ENCODE peak calls at places on chromosomes 4 and X, in ten cellular contexts. K, T, U, R, W, L, P, H, E and F are unnamed samples.

GRCh38 chr4:161133877-161134276 is 1029.9 kb downstream of the FSTL5 start:
- DNase-seq in R (no peak), H (no peak), U (no peak), L (no peak), K (no peak), P (no peak), W (no peak), T (no peak), E (no peak), F (no peak)

GRCh38 chr4:24244663-24245519 is 339.5 kb downstream of the DHX15 start:
- DNase-seq in W (no peak), L (no peak), R (no peak), P (no peak), E (no peak), K (no peak), U (no peak), H (no peak), T (no peak), F (no peak)

GRCh38 chrX:37918703-37919102 is 71.3 kb upstream of the DYNLT3 start:
- DNase-seq in L (no peak), W (no peak), H (no peak), P (no peak), E (no peak), T (no peak), R (no peak), U (no peak), K (no peak), F (no peak)

GRCh38 chr4:66791686-66792085 is 753.6 kb downstream of the CENPC start:
- DNase-seq in P (no peak), E (no peak), L (no peak), W (no peak), H (no peak), R (no peak), T (no peak), U (no peak), K (no peak), F (no peak)

GRCh38 chr4:109432676-109433075 is 939 bp upstream of the SEC24B start:
- DNase-seq in K (peak), H (no peak), W (no peak), T (no peak), E (no peak), L (no peak), P (no peak), U (peak), R (no peak), F (peak)

GRCh38 chr4:118904935-118905334 is 16.3 kb downstream of the SYNPO2 start:
- DNase-seq in U (no peak), H (no peak), T (no peak), K (no peak), L (no peak), P (no peak), W (no peak), R (no peak), E (no peak), F (no peak)

GRCh38 chr4:30938956-30939528 is 218.9 kb downstream of the PCDH7 start:
- DNase-seq in P (no peak), E (no peak), U (no peak), T (no peak), H (no peak), W (no peak), K (no peak), R (no peak), L (no peak), F (no peak)

GRCh38 chr4:15882675-15883086 is 55.9 kb downstream of the FGFBP1 start:
- DNase-seq in K (peak), R (peak), U (no peak), T (peak), P (no peak), E (peak), L (peak), H (peak), W (peak), F (peak)

GRCh38 chr4:180527993-180528392 is 1715.2 kb upstream of the TENM3 start:
- DNase-seq in T (no peak), U (no peak), H (no peak), P (no peak), E (no peak), K (no peak), R (no peak), W (no peak), L (no peak), F (no peak)

GRCh38 chr4:54731552-54731951 is 73.8 kb downstream of the KIT start:
- DNase-seq in U (no peak), R (no peak), T (no peak), H (no peak), P (no peak), W (no peak), L (no peak), E (no peak), K (no peak), F (no peak)

GRCh38 chrX:53184836-53185235 is 40.2 kb downstream of the KDM5C start:
- DNase-seq in L (peak), T (no peak), H (no peak), E (no peak), R (no peak), W (peak), K (no peak), P (no peak), U (peak), F (no peak)

GRCh38 chr4:69860521-69861298 is 765 bp upstream of the SULT1E1 start:
- DNase-seq in W (no peak), E (no peak), L (no peak), T (no peak), H (no peak), R (no peak), K (no peak), U (no peak), P (no peak), F (no peak)

GRCh38 chrX:140944710-140945109 is 57.7 kb upstream of the SPANXB1 start:
- DNase-seq in R (no peak), T (no peak), K (no peak), W (no peak), U (no peak), P (no peak), E (no peak), L (no peak), H (no peak), F (no peak)

GRCh38 chrX:138191998-138192397 is 519.5 kb downstream of the FGF13 start:
- DNase-seq in R (no peak), U (no peak), E (no peak), P (no peak), T (no peak), W (no peak), K (peak), L (peak), H (no peak), F (peak)

GRCh38 chrX:44400588-44400987 is 57.1 kb upstream of the EFHC2 start:
- DNase-seq in P (peak), T (no peak), U (peak), L (peak), E (no peak), H (no peak), R (no peak), W (peak), K (no peak), F (no peak)

GRCh38 chrX:112846787-112847186 is 6.2 kb upstream of the AMOT start:
- DNase-seq in W (no peak), L (no peak), H (no peak), U (no peak), P (no peak), R (no peak), E (no peak), K (no peak), T (no peak), F (no peak)

GRCh38 chr4:94127707-94128328 is 79.8 kb upstream of the SMARCAD1 start:
- DNase-seq in T (no peak), U (no peak), L (no peak), R (no peak), E (peak), H (no peak), P (no peak), W (no peak), K (peak), F (peak)

GRCh38 chrX:27555514-27555913 is 34.6 kb upstream of the DCAF8L2 start:
- DNase-seq in T (no peak), U (no peak), W (no peak), P (no peak), H (no peak), R (no peak), K (peak), E (no peak), L (no peak), F (no peak)

GRCh38 chr4:152458801-152459302 is 77.0 kb downstream of the FBXW7 start:
- DNase-seq in H (no peak), L (no peak), K (peak), U (no peak), R (no peak), W (no peak), P (no peak), T (no peak), E (no peak), F (no peak)

GRCh38 chr4:112075129-112075753 is 70.0 kb upstream of the FAM241A start:
- DNase-seq in R (no peak), U (peak), E (peak), T (no peak), W (no peak), L (peak), P (no peak), H (no peak), K (peak), F (peak)

GRCh38 chr4:8391972-8392371 is 48.6 kb downstream of the ACOX3 start:
- DNase-seq in R (no peak), W (no peak), U (no peak), P (no peak), H (peak), K (peak), T (peak), L (peak), E (no peak), F (no peak)

GRCh38 chr4:53015681-53016080 is 153.6 kb downstream of the RASL11B start:
- DNase-seq in R (no peak), W (no peak), P (no peak), U (no peak), T (no peak), K (peak), H (no peak), L (peak), E (no peak), F (peak)

GRCh38 chr4:62531250-62531649 is 1331.1 kb downstream of the ADGRL3 start:
- DNase-seq in P (no peak), L (no peak), H (no peak), E (no peak), W (no peak), U (no peak), T (no peak), K (no peak), R (no peak), F (no peak)

GRCh38 chr4:109801099-109801789 is 555 bp downstream of the CFI start:
- DNase-seq in K (no peak), U (no peak), W (no peak), P (no peak), E (no peak), R (no peak), L (no peak), T (no peak), H (no peak), F (no peak)

GRCh38 chrX:20654596-20655106 is 387.9 kb upstream of the RPS6KA3 start:
- DNase-seq in K (no peak), H (no peak), T (no peak), E (no peak), U (no peak), R (no peak), L (no peak), W (no peak), P (no peak), F (no peak)

GRCh38 chr4:38281416-38282071 is 321.3 kb downstream of the PTTG2 start:
- DNase-seq in U (peak), L (peak), H (no peak), R (no peak), E (no peak), W (no peak), P (no peak), K (no peak), T (no peak), F (no peak)

GRCh38 chrX:45849261-45849660 is 648.6 kb upstream of the DIPK2B start:
- DNase-seq in W (no peak), T (no peak), U (peak), K (no peak), L (peak), P (no peak), H (peak), R (no peak), E (peak), F (peak)

GRCh38 chr4:94757192-94758140 is at the start of gene BMPR1B:
- DNase-seq in U (peak), T (peak), K (no peak), R (no peak), P (no peak), H (no peak), L (peak), E (no peak), W (no peak), F (no peak)

GRCh38 chr4:1599491-1600210 is 84.5 kb downstream of the FAM53A start:
- DNase-seq in P (no peak), W (no peak), R (no peak), E (no peak), T (no peak), U (no peak), K (no peak), L (no peak), H (no peak), F (no peak)

GRCh38 chr4:19399001-19399400 is 852.7 kb upstream of the SLIT2 start:
- DNase-seq in K (no peak), R (no peak), L (peak), U (no peak), P (no peak), W (no peak), E (no peak), T (no peak), H (no peak), F (no peak)

GRCh38 chrX:140767646-140768045 is 58.1 kb downstream of the LINC00632 start:
- DNase-seq in U (no peak), H (no peak), K (no peak), P (no peak), W (no peak), R (no peak), T (no peak), L (no peak), E (no peak), F (no peak)

GRCh38 chrX:123121241-123121640 is 62.8 kb upstream of the GRIA3 start:
- DNase-seq in P (no peak), H (no peak), K (no peak), T (no peak), E (no peak), W (no peak), U (no peak), L (no peak), R (no peak), F (no peak)

GRCh38 chrX:115324194-115324593 is 34.7 kb downstream of the LUZP4 start:
- DNase-seq in L (no peak), R (no peak), W (no peak), P (no peak), E (no peak), H (peak), U (no peak), T (no peak), K (no peak), F (no peak)